ENCODE peak calls at places on chromosomes 4 and X, in eight cellular contexts. Y is M059J, N is OCI-M1, G is GM12891, V is mammary epithelial cell, H is NCI-H1092, B is mesothelial cell of epicardium, Z is SK-MEL-5. L is an unnamed sample.

GRCh38 chrX:34300871-34301270 is 168.8 kb upstream of the FAM47A start:
- DNase-seq in Y (peak), N (peak), G (no peak), V (peak), H (no peak), B (no peak), Z (peak), L (no peak)

GRCh38 chrX:18674417-18674787 is 2.5 kb upstream of the RS1 start:
- DNase-seq in Y (no peak), N (no peak), G (no peak), V (no peak), H (no peak), B (no peak), Z (no peak), L (no peak)

GRCh38 chr4:38896940-38897339 is 29.3 kb downstream of the FAM114A1 start:
- DNase-seq in Y (no peak), N (no peak), G (no peak), V (no peak), H (no peak), B (no peak), Z (peak), L (no peak)

GRCh38 chrX:106401965-106402559 is 209.7 kb upstream of the RADX start:
- DNase-seq in Y (no peak), N (no peak), G (no peak), V (no peak), H (no peak), B (no peak), Z (no peak), L (no peak)

GRCh38 chr4:118037955-118038354 is 3.7 kb downstream of the NDST3 start:
- DNase-seq in Y (no peak), N (no peak), G (no peak), V (no peak), H (no peak), B (no peak), Z (no peak), L (no peak)

GRCh38 chr4:139324620-139325019 is 22.3 kb upstream of the NDUFC1 start:
- DNase-seq in Y (no peak), N (no peak), G (no peak), V (no peak), H (no peak), B (no peak), Z (no peak), L (no peak)

GRCh38 chr4:96009720-96010119 is 169.8 kb downstream of the PDHA2 start:
- DNase-seq in Y (peak), N (no peak), G (no peak), V (peak), H (no peak), B (no peak), Z (no peak), L (no peak)

GRCh38 chr4:98546910-98547544 is 111.4 kb downstream of the TSPAN5 start:
- DNase-seq in Y (peak), N (no peak), G (no peak), V (peak), H (no peak), B (no peak), Z (no peak), L (no peak)

GRCh38 chrX:85503258-85504158 is 124.0 kb upstream of the POF1B start:
- DNase-seq in Y (no peak), N (no peak), G (no peak), V (peak), H (no peak), B (no peak), Z (no peak), L (no peak)

GRCh38 chr4:55910140-55910539 is 38.6 kb upstream of the CEP135 start:
- DNase-seq in Y (peak), N (no peak), G (no peak), V (peak), H (no peak), B (no peak), Z (no peak), L (no peak)

GRCh38 chr4:152515678-152516077 is 20.2 kb downstream of the FBXW7 start:
- DNase-seq in Y (peak), N (peak), G (no peak), V (peak), H (no peak), B (no peak), Z (no peak), L (no peak)

GRCh38 chr4:44927361-44928061 is 201.2 kb upstream of the GNPDA2 start:
- DNase-seq in Y (peak), N (peak), G (no peak), V (peak), H (no peak), B (no peak), Z (peak), L (no peak)

GRCh38 chr4:3873446-3874415 is 107.5 kb downstream of the ADRA2C start:
- DNase-seq in Y (no peak), N (no peak), G (no peak), V (no peak), H (no peak), B (no peak), Z (no peak), L (no peak)

GRCh38 chr4:125313989-125314602 is 659 bp upstream of the FAT4 start:
- DNase-seq in Y (no peak), N (peak), G (no peak), V (no peak), H (no peak), B (no peak), Z (no peak), L (no peak)

GRCh38 chrX:150163956-150164726 is 199.0 kb upstream of the MAMLD1 start:
- DNase-seq in Y (no peak), N (no peak), G (no peak), V (no peak), H (no peak), B (no peak), Z (no peak), L (no peak)

GRCh38 chr4:53194727-53195126 is 171.1 kb downstream of the SCFD2 start:
- DNase-seq in Y (no peak), N (no peak), G (no peak), V (no peak), H (no peak), B (no peak), Z (no peak), L (no peak)

GRCh38 chr4:52005610-52006273 is 14.4 kb downstream of the LRRC66 start:
- DNase-seq in Y (no peak), N (no peak), G (no peak), V (no peak), H (no peak), B (no peak), Z (no peak), L (no peak)

GRCh38 chrX:100512471-100512870 is 72.3 kb upstream of the TNMD start:
- DNase-seq in Y (peak), N (peak), G (peak), V (peak), H (no peak), B (no peak), Z (peak), L (no peak)

GRCh38 chrX:150863191-150863590 is 35.3 kb downstream of the CD99L2 start:
- DNase-seq in Y (no peak), N (no peak), G (no peak), V (no peak), H (no peak), B (no peak), Z (no peak), L (no peak)

GRCh38 chrX:22135994-22136684 is 104.0 kb downstream of the PHEX start:
- DNase-seq in Y (peak), N (peak), G (no peak), V (peak), H (peak), B (no peak), Z (peak), L (peak)

L was measured in GM19239.